ENCODE peak calls at places on chromosome 1, in eight cellular contexts. E, X, J, W, Y, Z, H and D are unnamed samples.

GRCh38 chr1:111507411-111508201 is 4.2 kb upstream of the ADORA3 start:
- DNase-seq in Y (peak; percentile 75), X (peak; percentile 87), E (peak; percentile 32), H (peak; percentile 26), Z (peak; percentile 72), J (peak; percentile 77), W (peak; percentile 55), D (no peak)

GRCh38 chr1:172979828-172980227 is 70.9 kb downstream of the TNFSF18 start:
- DNase-seq in W (no peak), X (no peak), H (no peak), Z (no peak), E (no peak), Y (no peak), J (no peak), D (no peak)

GRCh38 chr1:209697082-209697481 is 7.6 kb upstream of the HSD11B1 start:
- DNase-seq in J (no peak), E (no peak), W (no peak), Y (no peak), X (no peak), Z (no peak), H (no peak), D (no peak)

GRCh38 chr1:206716519-206717236 is 32.0 kb downstream of the MAPKAPK2 start:
- DNase-seq in Z (peak; percentile 75), Y (no peak), E (no peak), W (peak; percentile 55), J (no peak), X (no peak), H (no peak), D (no peak)

GRCh38 chr1:1906185-1907097 is 8.6 kb upstream of the CALML6 start:
- DNase-seq in H (peak; percentile 53), J (peak; percentile 81), W (peak; percentile 77), E (peak; percentile 38), X (peak; percentile 88), Z (peak; percentile 90), Y (peak; percentile 77), D (peak; percentile 70)

GRCh38 chr1:41418868-41419583 is 57.8 kb downstream of the FOXO6 start:
- DNase-seq in X (peak; percentile 78), Y (peak; percentile 90), E (peak; percentile 65), J (peak; percentile 86), W (peak; percentile 81), H (peak; percentile 56), Z (peak; percentile 96), D (peak; percentile 34)

GRCh38 chr1:116411784-116412479 is 38.9 kb downstream of the ATP1A1 start:
- DNase-seq in J (no peak), H (no peak), Z (peak; percentile 13), Y (peak; percentile 69), E (no peak), W (peak; percentile 97), X (no peak), D (no peak)

GRCh38 chr1:5847013-5847654 is 145.1 kb downstream of the NPHP4 start:
- DNase-seq in Y (peak; percentile 13), X (peak; percentile 31), W (peak; percentile 12), E (no peak), J (no peak), Z (no peak), H (no peak), D (no peak)

GRCh38 chr1:68969430-68969829 is 472.5 kb upstream of the DEPDC1 start:
- DNase-seq in E (no peak), X (no peak), J (no peak), Y (no peak), Z (no peak), W (no peak), H (no peak), D (no peak)

GRCh38 chr1:68973459-68974244 is 476.8 kb upstream of the DEPDC1 start:
- DNase-seq in X (no peak), J (no peak), Y (peak; percentile 25), Z (peak; percentile 53), H (no peak), E (peak; percentile 2), W (peak; percentile 67), D (no peak)

GRCh38 chr1:68975534-68975933 is 478.7 kb upstream of the DEPDC1 start:
- DNase-seq in X (no peak), Z (peak; percentile 7), J (no peak), Y (no peak), W (no peak), E (no peak), H (no peak), D (no peak)

GRCh38 chr1:68974447-68974846 is 477.6 kb upstream of the DEPDC1 start:
- DNase-seq in W (no peak), H (no peak), X (no peak), Y (no peak), J (no peak), E (no peak), Z (no peak), D (no peak)

DNA sequence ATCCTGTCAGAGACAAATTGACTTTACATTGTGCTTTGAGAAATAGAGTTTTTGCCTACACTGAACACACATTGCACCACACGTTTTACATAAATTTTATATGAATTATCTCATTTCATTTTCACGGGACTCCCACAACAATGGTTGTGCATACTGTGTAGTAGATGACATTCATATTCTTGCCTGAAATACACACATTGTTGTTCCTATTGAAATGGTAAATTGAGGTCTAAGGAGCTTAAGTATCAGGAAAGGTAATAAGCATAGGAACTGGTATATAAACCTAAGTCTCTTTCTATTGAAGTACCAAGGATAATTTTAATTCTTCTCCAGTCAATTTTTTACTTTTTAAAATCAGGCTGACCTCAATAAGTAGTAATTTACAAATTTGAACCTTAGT is 473.7 kb upstream of the DEPDC1 start:
- DNase-seq in E (no peak), W (no peak), J (no peak), X (no peak), Y (no peak), Z (no peak), H (no peak), D (no peak)
- TF ChIP-seq CTCF in E (no peak), W (no peak), J (no peak), X (no peak), Y (no peak), Z (no peak), H (no peak), D (no peak)

GRCh38 chr1:119364640-119365039 is 3.9 kb upstream of the HAO2 start:
- DNase-seq in W (peak; percentile 28), H (no peak), Z (peak; percentile 66), X (no peak), Y (peak; percentile 17), E (no peak), J (no peak), D (no peak)

GRCh38 chr1:119366424-119366823 is 2.2 kb upstream of the HAO2 start:
- DNase-seq in J (no peak), H (no peak), Z (no peak), E (no peak), W (no peak), X (no peak), Y (no peak), D (no peak)

GRCh38 chr1:119370748-119371147 is 2.2 kb downstream of the HAO2 start:
- DNase-seq in J (no peak), E (no peak), Z (no peak), X (no peak), H (no peak), Y (no peak), W (no peak), D (no peak)

GRCh38 chr1:119368556-119368955 is at the start of gene HAO2:
- DNase-seq in Y (no peak), H (no peak), X (no peak), J (no peak), Z (no peak), E (no peak), W (no peak), D (no peak)

DNA sequence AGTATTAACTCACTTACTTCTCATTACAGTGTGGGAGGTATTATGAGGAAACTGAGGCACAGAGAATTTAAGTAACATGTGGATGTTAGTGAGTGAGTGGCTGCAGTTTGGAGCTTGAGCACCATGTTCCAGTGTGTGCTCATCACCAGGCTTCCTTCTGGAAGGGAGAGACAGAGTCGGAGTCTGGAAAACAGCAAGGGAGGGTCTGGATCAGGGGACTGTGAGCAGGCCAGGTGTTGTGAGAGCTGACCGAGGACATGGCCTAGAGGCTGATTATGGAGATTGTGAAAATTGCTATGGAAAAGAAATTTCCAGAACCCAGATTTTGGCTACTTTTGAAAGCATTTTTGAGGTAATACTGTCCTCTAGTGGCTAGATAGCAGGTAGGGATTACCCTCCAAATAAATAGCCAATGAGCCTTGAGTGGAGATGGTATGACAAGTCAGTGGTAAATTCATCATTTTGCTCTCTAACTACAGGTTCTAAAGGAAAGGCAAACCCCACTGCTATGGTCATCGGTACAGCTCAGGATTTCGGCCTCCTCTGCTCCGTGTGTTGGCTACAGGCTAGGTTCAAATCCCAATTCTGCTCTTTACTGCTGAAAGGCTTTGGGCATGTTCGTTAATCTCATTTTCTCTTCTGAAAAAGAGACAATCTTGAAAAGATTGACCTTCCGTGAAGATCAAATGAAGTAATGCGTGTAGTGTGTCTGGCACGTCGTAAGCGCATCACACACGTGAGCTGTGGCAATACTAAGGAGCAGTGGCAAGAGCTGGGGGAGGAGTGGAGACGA is 1.1 kb upstream of the HAO2 start:
- DNase-seq in Y (peak; percentile 56), W (peak; percentile 63), J (no peak), H (peak; percentile 30), X (no peak), E (peak; percentile 3), Z (peak; percentile 74), D (no peak)
- TF ChIP-seq CTCF in Y (peak; percentile 99), W (peak; percentile 100), J (no peak), H (peak; percentile 89), X (peak; percentile 49), E (peak; percentile 99), Z (peak; percentile 97), D (no peak)

GRCh38 chr1:50917796-50918137 is 42.3 kb downstream of the FAF1 start:
- DNase-seq in W (no peak), J (no peak), E (no peak), Z (no peak), H (no peak), X (no peak), Y (no peak), D (no peak)

GRCh38 chr1:50915621-50916020 is 44.4 kb downstream of the FAF1 start:
- DNase-seq in H (no peak), Y (no peak), E (no peak), J (no peak), Z (no peak), W (no peak), X (no peak), D (no peak)

GRCh38 chr1:50920409-50920808 is 39.7 kb downstream of the FAF1 start:
- DNase-seq in J (no peak), Y (no peak), Z (no peak), X (no peak), E (no peak), H (no peak), W (no peak), D (no peak)

GRCh38 chr1:50913954-50914353 is 46.1 kb downstream of the FAF1 start:
- DNase-seq in Z (no peak), J (no peak), Y (no peak), H (no peak), E (no peak), W (no peak), X (no peak), D (no peak)

DNA sequence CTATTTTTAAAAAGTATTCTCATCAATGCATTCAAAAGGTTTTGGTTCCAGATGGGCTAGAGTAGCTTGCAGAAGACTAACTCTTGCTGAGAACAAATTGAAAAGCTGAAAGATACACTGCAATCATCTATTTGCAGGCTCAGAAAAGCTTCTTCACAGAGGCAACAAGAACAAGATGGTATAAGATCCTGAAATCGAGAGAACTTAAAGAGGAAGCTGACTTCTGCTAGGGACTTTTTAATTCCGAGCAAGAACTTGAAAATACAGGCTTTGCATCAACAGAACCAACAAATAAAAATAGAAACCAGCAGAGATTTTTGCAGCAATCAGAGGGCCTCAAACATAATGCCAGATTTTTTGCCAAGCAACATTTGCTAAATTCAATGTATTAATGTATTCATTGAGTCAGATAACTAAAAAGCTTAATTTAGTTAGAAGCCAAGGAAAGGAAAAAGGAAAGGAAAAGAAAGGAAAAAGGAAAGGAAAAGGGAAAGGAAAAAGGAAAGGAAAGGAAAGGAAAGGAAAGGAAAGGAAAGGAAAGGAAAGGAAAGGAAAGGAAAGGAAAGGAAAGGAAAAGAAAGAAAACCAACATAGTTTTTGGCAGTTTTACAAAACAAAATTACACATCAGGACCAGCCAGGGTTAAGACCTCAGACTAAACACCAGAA is 42.8 kb downstream of the FAF1 start:
- DNase-seq in Y (no peak), H (no peak), J (no peak), E (no peak), W (no peak), X (no peak), Z (no peak), D (no peak)
- TF ChIP-seq CTCF in Y (no peak), H (no peak), J (no peak), E (no peak), W (no peak), X (no peak), Z (no peak), D (no peak)

GRCh38 chr1:30047576-30047975 is 675.8 kb downstream of the MATN1 start:
- DNase-seq in Z (no peak), W (no peak), H (no peak), E (no peak), X (no peak), J (no peak), Y (no peak), D (no peak)
- TF ChIP-seq CTCF in Z (no peak), W (no peak), H (no peak), E (no peak), X (no peak), J (no peak), Y (no peak), D (no peak)